ENCODE peak calls at places on chromosomes 12 and 14, in four cellular contexts. L, H, W and K are unnamed samples.

GRCh38 chr12:109462868-109463692 is 14.0 kb downstream of the KCTD10 start:
- DNase-seq in L (peak; percentile 74), W (peak; percentile 99), H (peak; percentile 92), K (peak; percentile 93)

GRCh38 chr14:99554184-99554583 is 49.8 kb downstream of the CCDC85C start:
- DNase-seq in W (no peak), H (peak; percentile 76), L (no peak), K (no peak)

GRCh38 chr12:113485330-113485729 is 13.7 kb upstream of the LHX5 start:
- DNase-seq in L (no peak), H (no peak), W (no peak), K (no peak)

GRCh38 chr12:40945772-40946171 is 242.3 kb upstream of the PDZRN4 start:
- DNase-seq in H (no peak), W (no peak), L (no peak), K (no peak)

GRCh38 chr14:95993768-95994592 is 45.2 kb upstream of the C14orf132 start:
- DNase-seq in H (no peak), W (peak; percentile 20), L (no peak), K (peak; percentile 41)

GRCh38 chr14:93903342-93904184 is 23.6 kb upstream of the FAM181A start:
- DNase-seq in L (no peak), H (no peak), W (no peak), K (peak; percentile 77)

GRCh38 chr12:108133482-108133881 is 4.4 kb downstream of the WSCD2 start:
- DNase-seq in L (no peak), H (peak; percentile 70), W (no peak), K (no peak)

GRCh38 chr12:11731455-11731854 is 82.0 kb downstream of the ETV6 start:
- DNase-seq in W (peak; percentile 78), L (no peak), H (no peak), K (no peak)

GRCh38 chr14:61116369-61116768 is 135.3 kb downstream of the SLC38A6 start:
- DNase-seq in W (no peak), L (no peak), H (no peak), K (no peak)

GRCh38 chr12:121084229-121084628 is 45.2 kb upstream of the OASL start:
- DNase-seq in L (no peak), H (no peak), W (no peak), K (no peak)

GRCh38 chr12:102031852-102032251 is 29.9 kb downstream of the WASHC3 start:
- DNase-seq in H (no peak), L (no peak), W (no peak), K (no peak)

GRCh38 chr14:68458840-68459469 is 333.9 kb downstream of the ZFP36L1 start:
- DNase-seq in W (peak; percentile 95), L (no peak), H (peak; percentile 54), K (peak; percentile 47)

GRCh38 chr12:104784592-104784991 is 173.5 kb downstream of the SLC41A2 start:
- DNase-seq in W (no peak), H (no peak), L (no peak), K (no peak)

GRCh38 chr12:53344824-53345485 is 8.8 kb upstream of the SP7 start:
- DNase-seq in H (peak; percentile 78), W (peak; percentile 58), L (no peak), K (peak; percentile 97)

GRCh38 chr14:58760121-58760520 is 122.4 kb downstream of the DACT1 start:
- DNase-seq in L (no peak), W (no peak), H (no peak), K (no peak)

GRCh38 chr12:72228424-72228823 is 43.7 kb upstream of the TRHDE start:
- DNase-seq in W (no peak), H (no peak), L (no peak), K (no peak)

GRCh38 chr14:51564986-51565604 is 86.6 kb upstream of the FRMD6 start:
- DNase-seq in W (no peak), L (no peak), H (no peak), K (no peak)

GRCh38 chr14:51844482-51844881 is 15.9 kb upstream of the GNG2 start:
- DNase-seq in H (no peak), L (no peak), W (no peak), K (no peak)

GRCh38 chr12:94795520-94795919 is 145.2 kb upstream of the TMCC3 start:
- DNase-seq in H (no peak), L (no peak), W (peak; percentile 47), K (peak; percentile 45)

GRCh38 chr12:1313906-1314305 is 280.5 kb downstream of the FBXL14 start:
- DNase-seq in L (no peak), W (no peak), H (no peak), K (no peak)

GRCh38 chr14:64191756-64192155 is 102.4 kb downstream of the ESR2 start:
- DNase-seq in H (no peak), W (peak; percentile 73), L (no peak), K (peak; percentile 85)

GRCh38 chr14:52443506-52443905 is 108.8 kb downstream of the TXNDC16 start:
- DNase-seq in W (no peak), H (no peak), L (no peak), K (peak; percentile 78)

GRCh38 chr14:99685061-99685995 is 1.2 kb downstream of the CYP46A1 start:
- DNase-seq in H (no peak), W (no peak), L (no peak), K (no peak)

GRCh38 chr14:22900088-22900799 is 17.2 kb downstream of the REM2 start:
- DNase-seq in W (peak; percentile 41), L (no peak), H (no peak), K (peak; percentile 84)

GRCh38 chr12:109716092-109716479 is 2.5 kb downstream of the FAM222A start:
- DNase-seq in W (no peak), H (no peak), L (no peak), K (peak; percentile 79)

GRCh38 chr12:15979096-15980091 is 68.3 kb downstream of the DERA start:
- DNase-seq in L (no peak), H (no peak), W (peak; percentile 98), K (peak; percentile 74)

GRCh38 chr14:106879241-106879640 is 1352.9 kb downstream of the TMEM121 start:
- DNase-seq in W (no peak), L (no peak), H (no peak), K (peak; percentile 55)

GRCh38 chr14:48665077-48665784 is 920.9 kb downstream of the RPS29 start:
- DNase-seq in H (no peak), W (peak; percentile 22), L (no peak), K (no peak)

GRCh38 chr14:58238252-58239247 is 6.1 kb upstream of the PSMA3 start:
- DNase-seq in H (no peak), W (peak; percentile 6), L (no peak), K (no peak)

GRCh38 chr12:15788266-15789214 is 648 bp downstream of the EPS8 start:
- DNase-seq in W (peak; percentile 44), L (no peak), H (no peak), K (peak; percentile 77)

GRCh38 chr12:56521590-56522371 is at the start of gene RBMS2:
- DNase-seq in H (peak; percentile 86), L (peak; percentile 66), W (peak; percentile 91), K (peak; percentile 66)
- H3K27ac ChIP-seq in H (peak within 1 kb of the TSS; percentile 87), L (peak within 1 kb of the TSS; percentile 68), W (peak within 1 kb of the TSS; percentile 82), K (peak within 1 kb of the TSS; percentile 93)

GRCh38 chr14:104690266-104690711 is 871 bp downstream of the INF2 start:
- DNase-seq in L (no peak), W (no peak), H (no peak), K (no peak)
- H3K27me3 ChIP-seq in L (no peaks in the 10 kb centered on the region), W (no peaks in the 10 kb centered on the region), H (no peaks in the 10 kb centered on the region), K (no peaks in the 10 kb centered on the region)

GRCh38 chr14:73713206-73713803 is 879 bp downstream of the PNMA1 start:
- DNase-seq in W (no peak), L (no peak), H (no peak), K (peak; percentile 58)

GRCh38 chr14:73713804-73714655 is at the start of gene PNMA1:
- DNase-seq in H (peak; percentile 91), W (peak; percentile 55), L (peak; percentile 64), K (peak; percentile 100)

GRCh38 chr14:73712071-73712506 is 2.1 kb downstream of the PNMA1 start:
- DNase-seq in L (no peak), W (no peak), H (no peak), K (no peak)

GRCh38 chr14:73710737-73711136 is 3.4 kb downstream of the PNMA1 start:
- DNase-seq in W (no peak), H (no peak), L (no peak), K (no peak)

DNA sequence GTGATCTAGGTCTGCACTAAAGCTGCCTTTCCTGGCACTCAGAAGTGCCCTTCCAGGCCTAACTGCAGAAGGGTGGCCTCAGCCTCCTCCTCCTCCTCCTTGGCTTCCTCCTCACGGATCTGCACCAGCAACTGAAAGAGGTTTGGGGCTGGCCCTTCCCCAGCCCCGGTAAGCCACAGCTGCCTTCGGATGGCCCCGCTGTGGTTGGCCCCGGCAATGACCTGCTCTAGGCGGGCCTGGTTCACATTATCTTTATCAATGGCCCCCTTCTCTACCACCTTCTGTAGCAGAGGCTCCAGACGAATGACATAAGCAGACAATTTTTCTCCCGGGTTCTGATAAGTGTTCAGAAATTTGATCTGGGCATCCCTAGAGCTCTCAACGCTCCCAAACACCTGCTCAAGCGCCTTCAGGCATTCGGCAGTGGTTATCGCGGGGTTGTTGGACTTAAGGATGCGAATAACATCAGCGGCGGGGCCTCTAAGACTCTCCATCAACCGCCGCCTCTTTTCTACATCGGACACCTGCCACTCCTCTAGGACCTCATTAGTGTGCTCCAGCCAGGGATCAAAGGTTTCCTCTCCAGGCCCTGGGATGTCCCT is 1.5 kb downstream of the PNMA1 start:
- DNase-seq in H (no peak), W (no peak), L (no peak), K (peak; percentile 88)
- H3K27ac ChIP-seq in H (no peak overlapping the region), W (peak overlapping the region; percentile 89), L (peak overlapping the region; percentile 27), K (peak overlapping the region; percentile 39)

GRCh38 chr12:84805474-84805858 is 107.1 kb downstream of the SLC6A15 start:
- DNase-seq in W (no peak), L (no peak), H (no peak), K (no peak)
- H3K27me3 ChIP-seq in W (no peaks in the 10 kb centered on the region), L (no peaks in the 10 kb centered on the region), H (no peaks in the 10 kb centered on the region), K (no peaks in the 10 kb centered on the region)

GRCh38 chr12:116456307-116456641 is 102.9 kb upstream of the MAP1LC3B2 start:
- DNase-seq in L (no peak), W (no peak), H (no peak), K (peak; percentile 86)
- H3K27ac ChIP-seq in L (peak overlapping the region; percentile 94), W (peak overlapping the region; percentile 99), H (peak overlapping the region; percentile 47), K (peak overlapping the region; percentile 100)

DNA sequence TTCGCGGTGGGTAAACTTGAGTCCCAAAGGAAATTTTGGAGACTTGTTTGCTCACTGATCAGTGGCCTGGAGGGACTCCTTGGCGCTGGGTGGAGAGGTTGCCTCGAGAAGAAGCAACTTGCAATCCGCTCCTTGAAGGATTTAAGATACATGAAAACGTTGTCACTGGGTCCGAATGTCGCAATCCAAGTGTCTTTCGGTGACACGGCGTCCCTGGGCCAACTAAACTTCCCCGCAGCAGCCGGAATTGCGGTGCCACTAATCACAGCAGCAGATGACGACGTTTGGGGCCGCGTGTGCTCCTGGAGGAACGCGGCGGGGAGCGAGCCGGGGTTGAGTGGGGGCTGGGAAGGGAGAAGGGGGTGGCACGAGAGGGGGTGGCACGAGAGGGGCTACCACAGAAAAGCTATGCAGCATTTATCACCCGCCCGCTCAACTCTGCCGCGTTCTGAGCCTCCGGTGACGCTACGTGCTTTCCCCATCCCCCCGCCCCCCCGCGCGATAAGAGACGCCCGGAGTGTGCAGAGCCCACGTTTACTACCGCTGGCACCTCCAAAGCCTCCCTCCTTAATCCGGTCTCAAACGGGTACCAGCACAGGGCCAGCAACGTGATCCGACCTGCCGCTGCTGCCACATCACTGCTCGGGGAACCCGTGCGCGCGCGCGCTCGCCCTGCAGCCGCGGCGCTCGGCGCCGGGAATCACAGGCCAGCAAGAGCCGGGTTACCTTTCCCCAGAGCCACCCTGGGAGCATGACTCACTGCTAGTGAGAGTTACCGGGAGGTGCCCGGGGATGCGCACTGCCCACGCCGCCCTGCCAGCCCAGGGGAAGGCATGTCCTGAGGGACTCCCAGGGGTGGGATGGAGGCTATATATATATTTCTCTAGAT is 858 bp upstream of the BHLHE41 start:
- DNase-seq in W (peak; percentile 77), L (peak; percentile 47), H (peak; percentile 83), K (peak; percentile 93)
- H3K27me3 ChIP-seq in W (peaks cover 8% of the 10 kb centered on the region), L (no peaks in the 10 kb centered on the region), H (no peaks in the 10 kb centered on the region), K (peaks cover 29% of the 10 kb centered on the region)

GRCh38 chr12:122349078-122349477 is 73.4 kb downstream of the CLIP1 start:
- DNase-seq in H (no peak), W (no peak), L (no peak), K (no peak)
- H3K27ac ChIP-seq in H (no peak overlapping the region), W (no peak overlapping the region), L (no peak overlapping the region), K (no peak overlapping the region)